ENCODE peak calls at places on chromosomes 6 and 20, in ten cellular contexts. One of them, this sample, is unnamed.

GRCh38 chr20:53023717-53024116 is 51.6 kb downstream of the TSHZ2 start:
- DNase-seq in HFFc6: no peak
- DNase-seq in progenitor cell of endocrine pancreas: no peak
- DNase-seq in CD4-positive, alpha-beta T cell: no peak
- DNase-seq in upper lobe of right lung: no peak
- DNase-seq in heart left ventricle: no peak
- DNase-seq in neural progenitor cell: no peak
- DNase-seq in astrocyte of the spinal cord: no peak
- DNase-seq in brain microvascular endothelial cell: no peak
- DNase-seq in cardiac fibroblast: no peak
- DNase-seq in this sample: no peak

GRCh38 chr6:90390379-90390778 is 93.7 kb upstream of the BACH2 start:
- DNase-seq in brain microvascular endothelial cell: no peak
- DNase-seq in heart left ventricle: no peak
- DNase-seq in upper lobe of right lung: no peak
- DNase-seq in cardiac fibroblast: no peak
- DNase-seq in astrocyte of the spinal cord: no peak
- DNase-seq in progenitor cell of endocrine pancreas: no peak
- DNase-seq in CD4-positive, alpha-beta T cell: no peak
- DNase-seq in HFFc6: no peak
- DNase-seq in neural progenitor cell: no peak
- DNase-seq in this sample: no peak

GRCh38 chr6:74289881-74290280 is 593.9 kb downstream of the CD109 start:
- DNase-seq in brain microvascular endothelial cell: no peak
- DNase-seq in heart left ventricle: no peak
- DNase-seq in CD4-positive, alpha-beta T cell: no peak
- DNase-seq in neural progenitor cell: no peak
- DNase-seq in HFFc6: peak; percentile 40
- DNase-seq in astrocyte of the spinal cord: peak; percentile 12
- DNase-seq in cardiac fibroblast: peak; percentile 36
- DNase-seq in upper lobe of right lung: no peak
- DNase-seq in progenitor cell of endocrine pancreas: no peak
- DNase-seq in this sample: no peak

GRCh38 chr20:4973330-4974097 is 27.8 kb downstream of the SLC23A2 start:
- DNase-seq in astrocyte of the spinal cord: peak; percentile 66
- DNase-seq in CD4-positive, alpha-beta T cell: no peak
- DNase-seq in HFFc6: peak; percentile 83
- DNase-seq in progenitor cell of endocrine pancreas: no peak
- DNase-seq in neural progenitor cell: no peak
- DNase-seq in cardiac fibroblast: peak; percentile 86
- DNase-seq in upper lobe of right lung: peak; percentile 73
- DNase-seq in heart left ventricle: no peak
- DNase-seq in brain microvascular endothelial cell: peak; percentile 80
- DNase-seq in this sample: peak; percentile 77

GRCh38 chr6:44078795-44079671 is 48.2 kb downstream of the MRPL14 start:
- DNase-seq in CD4-positive, alpha-beta T cell: peak; percentile 55
- DNase-seq in brain microvascular endothelial cell: no peak
- DNase-seq in HFFc6: peak; percentile 57
- DNase-seq in progenitor cell of endocrine pancreas: peak; percentile 70
- DNase-seq in upper lobe of right lung: no peak
- DNase-seq in cardiac fibroblast: peak; percentile 81
- DNase-seq in astrocyte of the spinal cord: peak; percentile 69
- DNase-seq in heart left ventricle: peak; percentile 60
- DNase-seq in neural progenitor cell: peak; percentile 81
- DNase-seq in this sample: peak; percentile 81

GRCh38 chr6:138404666-138405337 is 779 bp downstream of the HEBP2 start:
- DNase-seq in upper lobe of right lung: peak; percentile 70
- DNase-seq in CD4-positive, alpha-beta T cell: peak; percentile 3
- DNase-seq in HFFc6: no peak
- DNase-seq in astrocyte of the spinal cord: peak; percentile 28
- DNase-seq in progenitor cell of endocrine pancreas: no peak
- DNase-seq in heart left ventricle: peak; percentile 30
- DNase-seq in cardiac fibroblast: peak; percentile 20
- DNase-seq in brain microvascular endothelial cell: no peak
- DNase-seq in neural progenitor cell: no peak
- DNase-seq in this sample: peak; percentile 53

GRCh38 chr6:79947191-79948173 is at the start of gene ELOVL4:
- DNase-seq in CD4-positive, alpha-beta T cell: peak; percentile 58
- DNase-seq in cardiac fibroblast: peak; percentile 70
- DNase-seq in astrocyte of the spinal cord: peak; percentile 83
- DNase-seq in progenitor cell of endocrine pancreas: peak; percentile 56
- DNase-seq in brain microvascular endothelial cell: peak; percentile 71
- DNase-seq in neural progenitor cell: peak; percentile 92
- DNase-seq in HFFc6: peak; percentile 63
- DNase-seq in heart left ventricle: peak; percentile 66
- DNase-seq in upper lobe of right lung: peak; percentile 71
- DNase-seq in this sample: peak; percentile 82

GRCh38 chr20:775679-776135 is 7.4 kb upstream of the SLC52A3 start:
- DNase-seq in brain microvascular endothelial cell: no peak
- DNase-seq in neural progenitor cell: peak; percentile 31
- DNase-seq in CD4-positive, alpha-beta T cell: no peak
- DNase-seq in cardiac fibroblast: no peak
- DNase-seq in upper lobe of right lung: no peak
- DNase-seq in HFFc6: no peak
- DNase-seq in astrocyte of the spinal cord: no peak
- DNase-seq in progenitor cell of endocrine pancreas: no peak
- DNase-seq in heart left ventricle: peak; percentile 45
- DNase-seq in this sample: no peak

GRCh38 chr20:63858393-63859165 is 2.7 kb upstream of the ABHD16B start:
- DNase-seq in heart left ventricle: peak; percentile 79
- DNase-seq in upper lobe of right lung: no peak
- DNase-seq in progenitor cell of endocrine pancreas: no peak
- DNase-seq in astrocyte of the spinal cord: peak; percentile 80
- DNase-seq in cardiac fibroblast: peak; percentile 60
- DNase-seq in brain microvascular endothelial cell: peak; percentile 45
- DNase-seq in CD4-positive, alpha-beta T cell: no peak
- DNase-seq in HFFc6: peak; percentile 25
- DNase-seq in neural progenitor cell: peak; percentile 62
- DNase-seq in this sample: peak; percentile 28

GRCh38 chr6:154252676-154253075 is 103.9 kb downstream of the IPCEF1 start:
- DNase-seq in heart left ventricle: no peak
- DNase-seq in CD4-positive, alpha-beta T cell: no peak
- DNase-seq in upper lobe of right lung: no peak
- DNase-seq in cardiac fibroblast: peak; percentile 10
- DNase-seq in brain microvascular endothelial cell: no peak
- DNase-seq in progenitor cell of endocrine pancreas: no peak
- DNase-seq in neural progenitor cell: no peak
- DNase-seq in astrocyte of the spinal cord: no peak
- DNase-seq in HFFc6: no peak
- DNase-seq in this sample: no peak

GRCh38 chr6:10694302-10695085 is at the start of the genes C6orf52 and PAK1IP1:
- DNase-seq in heart left ventricle: peak; percentile 95
- DNase-seq in upper lobe of right lung: peak; percentile 95
- DNase-seq in brain microvascular endothelial cell: peak; percentile 91
- DNase-seq in neural progenitor cell: peak; percentile 97
- DNase-seq in HFFc6: peak; percentile 87
- DNase-seq in CD4-positive, alpha-beta T cell: peak; percentile 89
- DNase-seq in astrocyte of the spinal cord: peak; percentile 95
- DNase-seq in progenitor cell of endocrine pancreas: peak; percentile 66
- DNase-seq in cardiac fibroblast: peak; percentile 96
- DNase-seq in this sample: peak; percentile 96

GRCh38 chr6:163122365-163122764 is 292.2 kb upstream of the QKI start:
- DNase-seq in astrocyte of the spinal cord: no peak
- DNase-seq in cardiac fibroblast: no peak
- DNase-seq in neural progenitor cell: no peak
- DNase-seq in upper lobe of right lung: no peak
- DNase-seq in CD4-positive, alpha-beta T cell: no peak
- DNase-seq in progenitor cell of endocrine pancreas: no peak
- DNase-seq in heart left ventricle: no peak
- DNase-seq in brain microvascular endothelial cell: no peak
- DNase-seq in HFFc6: no peak
- DNase-seq in this sample: no peak

GRCh38 chr6:25788305-25788922 is 33.9 kb downstream of the SLC17A4 start:
- DNase-seq in HFFc6: peak; percentile 39
- DNase-seq in progenitor cell of endocrine pancreas: no peak
- DNase-seq in brain microvascular endothelial cell: peak; percentile 38
- DNase-seq in astrocyte of the spinal cord: peak; percentile 12
- DNase-seq in neural progenitor cell: peak; percentile 54
- DNase-seq in heart left ventricle: peak; percentile 26
- DNase-seq in cardiac fibroblast: peak; percentile 71
- DNase-seq in upper lobe of right lung: no peak
- DNase-seq in CD4-positive, alpha-beta T cell: peak; percentile 16
- DNase-seq in this sample: peak; percentile 51

DNA sequence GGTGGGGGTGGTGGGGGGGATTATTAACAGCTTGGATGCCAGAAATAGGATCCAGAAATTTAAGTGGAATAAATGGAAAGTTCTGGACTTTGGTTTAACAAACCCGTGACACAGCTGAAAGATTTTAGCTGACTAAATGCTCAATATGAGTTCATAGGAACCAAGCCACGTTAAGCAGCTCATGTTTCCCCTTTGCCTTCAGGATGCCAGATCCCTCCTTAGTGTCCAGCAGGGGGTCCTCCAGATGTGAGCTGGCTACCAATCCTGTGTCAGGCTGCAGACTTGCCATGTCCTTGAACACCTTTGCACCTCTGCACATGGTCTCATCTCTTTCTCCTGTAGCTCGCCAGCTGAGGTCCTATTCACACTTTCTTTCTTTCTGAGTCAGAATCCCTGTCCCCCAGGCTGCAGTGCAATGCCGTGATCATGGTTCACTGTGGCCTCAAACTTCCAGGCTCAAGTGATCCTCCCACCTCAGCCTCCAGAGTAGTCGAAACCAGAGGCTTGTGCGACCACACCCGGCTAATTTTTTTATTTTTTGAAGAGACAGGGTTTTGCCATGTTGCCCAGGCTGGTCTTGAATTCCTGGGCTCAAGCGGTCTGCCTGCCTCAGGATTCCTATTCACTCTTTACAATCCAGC is 133.3 kb upstream of the ARMC2 start:
- DNase-seq in cardiac fibroblast: peak; percentile 36
- DNase-seq in upper lobe of right lung: no peak
- DNase-seq in CD4-positive, alpha-beta T cell: no peak
- DNase-seq in brain microvascular endothelial cell: no peak
- DNase-seq in heart left ventricle: no peak
- DNase-seq in astrocyte of the spinal cord: no peak
- DNase-seq in HFFc6: no peak
- DNase-seq in progenitor cell of endocrine pancreas: no peak
- DNase-seq in neural progenitor cell: no peak
- DNase-seq in this sample: no peak
- TF ChIP-seq CTCF in cardiac fibroblast: no peak
- TF ChIP-seq CTCF in upper lobe of right lung: peak; percentile 5
- TF ChIP-seq CTCF in CD4-positive, alpha-beta T cell: no peak
- TF ChIP-seq CTCF in brain microvascular endothelial cell: peak; percentile 47
- TF ChIP-seq CTCF in heart left ventricle: no peak
- TF ChIP-seq CTCF in astrocyte of the spinal cord: no peak
- TF ChIP-seq CTCF in HFFc6: peak; percentile 46
- TF ChIP-seq CTCF in progenitor cell of endocrine pancreas: no peak
- TF ChIP-seq CTCF in neural progenitor cell: no peak
- TF ChIP-seq CTCF in this sample: no peak

GRCh38 chr20:33158637-33159385 is 9.1 kb upstream of the BPIFA2 start:
- DNase-seq in brain microvascular endothelial cell: no peak
- DNase-seq in cardiac fibroblast: no peak
- DNase-seq in neural progenitor cell: no peak
- DNase-seq in HFFc6: no peak
- DNase-seq in astrocyte of the spinal cord: no peak
- DNase-seq in progenitor cell of endocrine pancreas: peak; percentile 8
- DNase-seq in CD4-positive, alpha-beta T cell: no peak
- DNase-seq in heart left ventricle: no peak
- DNase-seq in upper lobe of right lung: no peak
- DNase-seq in this sample: no peak
- TF ChIP-seq CTCF in brain microvascular endothelial cell: no peak
- TF ChIP-seq CTCF in cardiac fibroblast: no peak
- TF ChIP-seq CTCF in neural progenitor cell: no peak
- TF ChIP-seq CTCF in HFFc6: no peak
- TF ChIP-seq CTCF in astrocyte of the spinal cord: no peak
- TF ChIP-seq CTCF in progenitor cell of endocrine pancreas: no peak
- TF ChIP-seq CTCF in CD4-positive, alpha-beta T cell: no peak
- TF ChIP-seq CTCF in heart left ventricle: no peak
- TF ChIP-seq CTCF in upper lobe of right lung: no peak
- TF ChIP-seq CTCF in this sample: no peak

DNA sequence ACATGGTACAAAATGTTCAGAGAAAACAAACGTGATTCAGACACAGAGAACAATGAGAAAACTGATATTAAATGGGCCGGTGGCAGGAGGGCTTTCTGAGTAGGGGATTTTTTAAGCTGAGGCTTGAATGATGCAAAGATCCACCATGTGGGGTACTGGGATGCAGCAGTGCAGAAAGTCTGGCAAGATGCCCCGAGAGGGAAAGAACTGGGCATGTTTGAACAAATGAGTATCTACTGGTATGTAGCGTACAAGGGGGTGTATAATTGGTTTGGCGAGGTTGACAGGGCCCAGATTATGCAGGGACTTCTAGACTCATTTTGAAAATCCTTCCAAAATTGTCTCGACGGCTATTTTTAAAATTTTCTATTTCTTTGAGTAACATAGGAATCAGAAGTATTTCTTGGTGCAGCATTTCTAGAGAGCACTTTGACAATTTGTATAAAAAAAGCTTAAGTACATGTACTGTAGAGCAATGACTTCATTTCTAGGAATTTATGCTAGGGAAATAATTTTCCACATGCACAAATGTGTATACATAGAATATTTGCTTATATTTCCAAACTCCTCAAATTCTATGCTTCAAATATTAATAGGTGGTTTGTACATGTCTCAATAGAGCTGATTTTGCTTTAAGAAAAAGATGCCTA is 119.6 kb upstream of the DOK5 start:
- DNase-seq in cardiac fibroblast: peak; percentile 47
- DNase-seq in HFFc6: no peak
- DNase-seq in astrocyte of the spinal cord: no peak
- DNase-seq in upper lobe of right lung: no peak
- DNase-seq in progenitor cell of endocrine pancreas: no peak
- DNase-seq in CD4-positive, alpha-beta T cell: no peak
- DNase-seq in heart left ventricle: no peak
- DNase-seq in brain microvascular endothelial cell: no peak
- DNase-seq in neural progenitor cell: no peak
- DNase-seq in this sample: no peak
- TF ChIP-seq CTCF in cardiac fibroblast: no peak
- TF ChIP-seq CTCF in HFFc6: no peak
- TF ChIP-seq CTCF in astrocyte of the spinal cord: no peak
- TF ChIP-seq CTCF in upper lobe of right lung: no peak
- TF ChIP-seq CTCF in progenitor cell of endocrine pancreas: no peak
- TF ChIP-seq CTCF in CD4-positive, alpha-beta T cell: no peak
- TF ChIP-seq CTCF in heart left ventricle: no peak
- TF ChIP-seq CTCF in brain microvascular endothelial cell: no peak
- TF ChIP-seq CTCF in neural progenitor cell: no peak
- TF ChIP-seq CTCF in this sample: no peak

DNA sequence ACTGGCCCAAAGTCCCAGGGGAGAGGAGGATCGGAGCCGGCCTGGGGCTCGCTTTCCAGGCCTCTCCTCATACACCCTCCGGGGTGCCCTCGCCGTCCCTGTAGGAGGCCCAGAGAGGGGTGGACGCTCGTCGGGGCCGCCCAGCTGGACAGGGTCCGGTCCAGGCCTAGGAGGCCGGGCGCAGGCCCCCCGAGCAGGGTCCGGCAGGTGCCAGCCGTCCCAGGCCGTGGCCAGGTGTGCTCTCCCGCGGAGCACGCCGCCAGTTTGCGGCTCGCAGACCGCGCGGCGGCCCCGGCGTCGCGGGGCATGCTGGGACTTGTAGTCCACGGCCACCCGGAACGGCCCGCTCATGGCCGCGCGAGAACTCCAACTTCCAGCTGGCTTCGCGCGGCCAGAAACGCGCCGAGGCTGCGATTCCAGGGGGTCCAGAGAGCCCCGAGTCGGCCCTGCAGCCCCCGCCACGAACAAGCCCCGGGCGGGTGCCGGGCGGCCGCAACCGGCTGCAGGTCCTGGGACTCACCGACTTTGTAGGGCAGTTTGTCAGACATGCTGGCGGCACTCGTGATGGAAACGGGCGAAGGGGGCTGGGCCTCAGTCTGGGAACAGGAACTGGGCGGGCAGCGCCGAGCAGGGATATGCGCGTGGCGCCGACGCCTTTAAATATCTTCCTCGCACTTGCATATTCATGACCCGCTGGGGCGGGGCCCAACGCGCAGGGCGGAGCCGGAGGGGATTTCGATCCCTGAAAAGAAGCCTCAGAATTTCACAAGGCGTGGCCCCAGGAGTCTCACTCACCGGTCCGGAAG is at the start of gene AHCY:
- DNase-seq in neural progenitor cell: peak; percentile 98
- DNase-seq in cardiac fibroblast: peak; percentile 98
- DNase-seq in upper lobe of right lung: peak; percentile 99
- DNase-seq in astrocyte of the spinal cord: peak; percentile 97
- DNase-seq in brain microvascular endothelial cell: peak; percentile 95
- DNase-seq in progenitor cell of endocrine pancreas: peak; percentile 96
- DNase-seq in CD4-positive, alpha-beta T cell: peak; percentile 87
- DNase-seq in heart left ventricle: peak; percentile 98
- DNase-seq in HFFc6: peak; percentile 94
- DNase-seq in this sample: peak; percentile 97
- TF ChIP-seq CTCF in neural progenitor cell: no peak
- TF ChIP-seq CTCF in cardiac fibroblast: no peak
- TF ChIP-seq CTCF in upper lobe of right lung: no peak
- TF ChIP-seq CTCF in astrocyte of the spinal cord: no peak
- TF ChIP-seq CTCF in brain microvascular endothelial cell: no peak
- TF ChIP-seq CTCF in progenitor cell of endocrine pancreas: peak; percentile 30
- TF ChIP-seq CTCF in CD4-positive, alpha-beta T cell: no peak
- TF ChIP-seq CTCF in heart left ventricle: no peak
- TF ChIP-seq CTCF in HFFc6: no peak
- TF ChIP-seq CTCF in this sample: no peak

This sample was measured in activated CD8-positive, alpha-beta T cell treated with anti-CD3 and anti-CD28 coated beads for 36 hours.